ENCODE peak calls at places on chromosomes 4 and X, in five cellular contexts. X is astrocyte, E is HFF-Myc, R is thyroid gland, V is mammary epithelial cell. B is an unnamed sample.

GRCh38 chrX:104255465-104255864 is 732 bp upstream of the ESX1 start:
- DNase-seq in R (no peak), E (no peak), V (peak), X (no peak), B (no peak)

GRCh38 chr4:125676156-125676555 is 361.4 kb downstream of the FAT4 start:
- DNase-seq in E (no peak), X (no peak), R (no peak), V (no peak), B (no peak)

GRCh38 chr4:142656178-142656577 is 189.9 kb downstream of the INPP4B start:
- DNase-seq in E (peak), R (peak), V (peak), X (peak), B (no peak)

GRCh38 chrX:153818571-153819397 is 11.6 kb downstream of the PDZD4 start:
- DNase-seq in V (no peak), X (no peak), E (no peak), R (peak), B (no peak)

GRCh38 chr4:147363514-147363913 is 117.4 kb upstream of the EDNRA start:
- DNase-seq in V (no peak), X (no peak), E (no peak), R (no peak), B (no peak)

GRCh38 chr4:89196056-89196674 is 84.8 kb downstream of the TIGD2 start:
- DNase-seq in V (no peak), R (no peak), X (no peak), E (no peak), B (no peak)

GRCh38 chr4:97587912-97588311 is 555.4 kb downstream of the STPG2 start:
- DNase-seq in R (no peak), E (no peak), V (peak), X (peak), B (no peak)

GRCh38 chrX:148658115-148658725 is 157.8 kb downstream of the AFF2 start:
- DNase-seq in E (no peak), V (no peak), R (no peak), X (no peak), B (no peak)

GRCh38 chr4:161936625-161937133 is 227.1 kb downstream of the FSTL5 start:
- DNase-seq in X (peak), V (peak), R (no peak), E (peak), B (no peak)

GRCh38 chr4:169663894-169664293 is 43.5 kb downstream of the CLCN3 start:
- DNase-seq in V (peak), R (no peak), X (peak), E (no peak), B (no peak)

GRCh38 chrX:53300157-53300556 is 18.8 kb upstream of the IQSEC2 start:
- DNase-seq in V (no peak), E (no peak), R (no peak), X (no peak), B (no peak)

GRCh38 chr4:92636038-92636825 is 332.5 kb downstream of the GRID2 start:
- DNase-seq in R (no peak), X (no peak), V (no peak), E (no peak), B (no peak)

DNA sequence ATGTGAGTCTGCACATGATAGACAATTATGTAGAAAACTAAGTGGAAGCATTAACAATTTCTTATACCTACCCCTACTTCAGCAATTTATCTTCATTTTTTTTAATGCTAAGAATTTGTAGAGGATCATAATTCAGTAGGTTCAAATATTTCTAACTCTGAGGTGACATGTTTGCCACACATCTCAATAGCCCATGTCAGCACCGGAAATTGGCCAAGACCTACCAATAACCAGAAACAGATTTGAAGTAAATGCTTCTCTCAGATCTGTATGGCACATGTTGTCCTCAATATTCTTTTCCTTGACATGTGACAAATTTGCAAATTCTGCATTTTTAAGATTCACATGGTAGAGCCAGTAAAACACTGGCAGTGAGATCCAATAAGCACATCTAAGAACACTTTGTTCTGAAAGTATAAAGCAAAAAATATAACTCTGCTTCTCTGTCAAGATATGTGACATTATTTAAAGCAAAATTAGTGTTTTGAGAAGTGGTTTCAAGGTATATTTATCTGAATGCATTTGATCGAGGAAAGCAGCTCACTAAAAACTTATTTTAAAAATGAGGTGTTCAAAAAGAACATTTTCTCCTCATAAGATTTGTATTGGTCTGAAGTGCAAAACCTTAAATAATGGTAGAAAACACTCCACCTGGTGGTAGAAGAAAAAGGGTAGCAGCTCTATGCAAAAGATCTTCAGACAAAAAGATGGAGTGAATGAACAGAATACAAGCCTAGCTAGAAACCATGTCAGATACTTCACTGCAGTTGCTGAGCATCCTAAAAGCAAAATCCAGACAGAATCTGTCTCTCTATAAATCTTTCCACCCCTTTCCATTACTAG is 513.9 kb upstream of the FAM241A start:
- DNase-seq in X (peak), E (no peak), R (no peak), V (no peak), B (no peak)
- TF ChIP-seq CTCF in X (peak), E (peak), R (no peak), V (peak), B (no peak)

GRCh38 chr4:86452323-86452995 is 92.6 kb upstream of the MAPK10 start:
- DNase-seq in X (no peak), V (no peak), R (no peak), E (no peak), B (no peak)
- H3K4me3 ChIP-seq in X (peak), V (no peak), R (no peak), E (no peak), B (no peak)

GRCh38 chrX:101219840-101220191 is 230 bp downstream of the DRP2 start:
- DNase-seq in E (no peak), V (no peak), X (peak), R (no peak), B (no peak)
- TF ChIP-seq CTCF in E (no peak), V (no peak), X (no peak), R (no peak), B (no peak)

GRCh38 chr4:177348348-177348747 is 38.7 kb downstream of the NEIL3 start:
- DNase-seq in R (no peak), X (no peak), E (no peak), V (no peak), B (no peak)
- H3K4me3 ChIP-seq in R (no peak), X (no peak), E (no peak), V (no peak), B (no peak)

GRCh38 chr4:77473509-77473908 is 132.1 kb upstream of the CXCL13 start:
- DNase-seq in E (no peak), V (no peak), R (no peak), X (no peak), B (no peak)
- TF ChIP-seq CTCF in E (peak), V (peak), R (no peak), X (peak), B (no peak)

DNA sequence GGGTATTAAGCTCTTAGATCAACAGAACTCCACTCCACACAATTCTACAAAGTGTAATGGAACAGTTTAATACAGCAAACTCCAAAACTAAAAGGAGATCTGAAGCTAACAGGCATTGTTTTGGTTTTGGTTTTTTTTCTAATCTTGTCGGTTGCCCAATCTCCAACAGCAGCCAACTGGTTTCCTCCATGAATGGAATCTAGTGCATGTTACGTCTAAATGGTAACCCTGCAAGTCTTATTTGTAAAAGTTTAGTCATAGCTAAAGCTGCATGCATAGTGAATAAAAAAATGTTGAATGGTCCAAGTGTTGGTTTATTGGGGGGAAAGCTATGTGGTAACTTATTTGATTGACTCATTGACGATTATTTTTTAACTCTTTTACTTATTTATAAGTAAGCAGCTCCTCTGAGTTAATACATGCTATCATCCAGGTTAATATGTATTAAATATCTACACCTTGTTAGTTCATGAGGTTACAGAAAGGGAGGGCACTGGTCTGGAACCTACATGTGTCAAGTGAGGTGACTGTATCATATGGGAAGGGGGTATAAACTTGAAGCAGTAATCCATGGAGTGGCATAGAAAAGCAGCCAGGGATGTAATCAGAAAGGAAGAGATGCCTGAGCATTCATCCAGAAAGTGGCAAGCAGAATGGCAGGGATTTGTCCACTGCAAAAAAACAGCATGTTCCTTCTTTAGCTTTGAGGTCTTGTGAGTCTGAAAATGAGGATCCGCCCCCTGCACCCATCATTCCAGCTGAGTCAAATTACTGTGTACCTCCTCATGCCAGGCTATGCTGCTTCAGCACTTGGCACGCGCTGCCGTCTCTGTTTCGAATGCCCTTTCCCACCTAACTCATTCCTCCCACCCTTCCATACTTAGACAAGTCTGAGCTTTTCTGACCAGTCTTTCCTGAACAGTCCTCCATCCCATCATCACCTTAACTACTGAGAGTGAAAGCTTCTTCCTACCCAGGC is 81.7 kb downstream of the PDGFC start:
- DNase-seq in X (peak), E (no peak), R (peak), V (peak), B (peak)
- H3K4me3 ChIP-seq in X (no peak), E (no peak), R (no peak), V (no peak), B (no peak)

GRCh38 chrX:38279188-38279587 is 48.1 kb downstream of the RPGR start:
- DNase-seq in V (no peak), R (no peak), E (no peak), X (no peak), B (no peak)

GRCh38 chrX:38277802-38278201 is 49.5 kb downstream of the RPGR start:
- DNase-seq in E (no peak), X (no peak), R (no peak), V (no peak), B (no peak)

GRCh38 chrX:38278682-38279081 is 48.6 kb downstream of the RPGR start:
- DNase-seq in V (no peak), E (no peak), R (no peak), X (peak), B (no peak)

GRCh38 chrX:38285649-38286048 is 41.7 kb downstream of the RPGR start:
- DNase-seq in R (no peak), E (no peak), X (no peak), V (no peak), B (no peak)

GRCh38 chrX:38282044-38282443 is 45.3 kb downstream of the RPGR start:
- DNase-seq in X (no peak), R (no peak), E (no peak), V (no peak), B (no peak)
- TF ChIP-seq CTCF in X (peak), R (no peak), E (peak), V (peak), B (no peak)